ENCODE peak calls at places on chromosomes 16 and 17, in seven cellular contexts. D, K, M, N, L, W and A are unnamed samples.

GRCh38 chr17:47172698-47173565 is 16.2 kb downstream of the CDC27 start:
- DNase-seq in D (no peak), K (no peak), M (no peak), N (no peak), L (peak; percentile 6), W (no peak), A (no peak)

GRCh38 chr16:4116328-4117249 is at the start of gene ADCY9:
- DNase-seq in D (no peak), K (peak; percentile 66), M (peak; percentile 73), N (peak; percentile 73), L (peak; percentile 71), W (peak; percentile 86), A (no peak)

GRCh38 chr17:4579678-4580077 is 4.7 kb upstream of the SMTNL2 start:
- DNase-seq in D (no peak), K (no peak), M (no peak), N (no peak), L (no peak), W (no peak), A (no peak)

GRCh38 chr16:3503513-3503912 is 2.7 kb downstream of the CLUAP1 start:
- DNase-seq in D (no peak), K (no peak), M (no peak), N (no peak), L (no peak), W (no peak), A (no peak)

GRCh38 chr17:38871992-38872605 is 2.2 kb downstream of the LASP1 start:
- DNase-seq in D (no peak), K (no peak), M (peak; percentile 40), N (no peak), L (no peak), W (no peak), A (no peak)

GRCh38 chr17:59547131-59547915 is 18.1 kb upstream of the DHX40 start:
- DNase-seq in D (no peak), K (no peak), M (no peak), N (no peak), L (no peak), W (no peak), A (no peak)

GRCh38 chr17:18257747-18258355 is 687 bp downstream of the FLII start:
- DNase-seq in D (no peak), K (peak; percentile 79), M (peak; percentile 87), N (peak; percentile 61), L (peak; percentile 46), W (peak; percentile 92), A (no peak)

GRCh38 chr16:21626659-21627277 is 25.6 kb downstream of the IGSF6 start:
- DNase-seq in D (no peak), K (peak; percentile 67), M (no peak), N (no peak), L (peak; percentile 77), W (no peak), A (peak; percentile 42)

GRCh38 chr16:48123104-48123788 is 32.5 kb downstream of the ABCC12 start:
- DNase-seq in D (no peak), K (peak; percentile 98), M (no peak), N (no peak), L (peak; percentile 99), W (peak; percentile 94), A (peak; percentile 96)

GRCh38 chr17:32266389-32267269 is 997 bp downstream of the RHBDL3 start:
- DNase-seq in D (no peak), K (no peak), M (no peak), N (no peak), L (no peak), W (no peak), A (no peak)

GRCh38 chr16:88402551-88402950 is 19.8 kb downstream of the ZNF469 start:
- DNase-seq in D (no peak), K (no peak), M (no peak), N (no peak), L (no peak), W (no peak), A (no peak)

GRCh38 chr16:88404769-88405168 is 22.0 kb downstream of the ZNF469 start:
- DNase-seq in D (no peak), K (no peak), M (no peak), N (no peak), L (no peak), W (no peak), A (no peak)

GRCh38 chr16:88401604-88402246 is 19.0 kb downstream of the ZNF469 start:
- DNase-seq in D (no peak), K (no peak), M (no peak), N (no peak), L (no peak), W (no peak), A (no peak)

GRCh38 chr16:88405325-88406060 is 22.7 kb downstream of the ZNF469 start:
- DNase-seq in D (no peak), K (no peak), M (no peak), N (no peak), L (peak; percentile 37), W (no peak), A (no peak)

DNA sequence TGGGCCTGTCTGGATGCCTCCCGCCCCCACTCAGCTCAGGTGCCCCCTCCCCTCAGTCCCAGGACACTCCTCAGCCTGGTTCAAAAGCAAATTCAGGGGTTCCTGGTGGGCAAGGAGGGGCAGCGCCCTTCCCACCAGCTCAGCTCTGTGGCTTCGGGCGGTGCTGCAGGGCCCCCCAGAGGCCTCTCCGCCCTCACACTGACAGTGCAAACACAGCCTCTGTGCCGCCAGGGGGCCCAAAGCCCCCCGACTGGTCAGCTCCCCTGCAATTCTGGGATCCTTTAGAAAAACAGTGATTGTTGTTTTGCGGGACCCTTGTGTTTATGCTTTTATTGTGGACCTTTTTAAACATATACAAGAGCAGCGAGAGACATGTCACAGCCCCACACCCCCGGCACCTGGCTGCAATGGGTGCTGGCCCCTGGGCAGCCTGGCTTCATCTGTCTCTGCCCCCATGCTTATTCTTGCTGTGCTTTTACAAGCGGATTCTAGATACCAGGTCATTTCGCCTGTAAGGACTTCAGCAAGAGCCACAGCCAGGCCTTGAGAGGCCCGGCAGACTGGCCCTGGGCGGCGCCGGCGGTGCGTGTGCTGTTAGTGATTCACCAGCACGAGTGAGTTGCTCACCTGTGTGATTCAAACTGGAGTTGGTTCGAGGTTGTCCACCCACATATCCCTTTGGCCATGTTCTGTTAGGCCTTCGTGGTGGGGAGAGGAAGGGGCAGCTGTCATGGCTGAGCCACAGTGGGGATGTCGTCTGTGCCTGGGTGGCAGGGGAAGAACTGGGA is 21.2 kb downstream of the ZNF469 start:
- DNase-seq in D (no peak), K (peak; percentile 21), M (no peak), N (no peak), L (peak; percentile 22), W (no peak), A (no peak)
- TF ChIP-seq CTCF in D (no peak), K (no peak), M (no peak), N (no peak), L (no peak), W (no peak), A (peak; percentile 14)

GRCh38 chr17:8146381-8147140 is 5.6 kb downstream of the PER1 start:
- DNase-seq in D (no peak), K (no peak), M (no peak), N (peak; percentile 11), L (no peak), W (no peak), A (no peak)

GRCh38 chr17:8143581-8144400 is 8.4 kb downstream of the PER1 start:
- DNase-seq in D (no peak), K (no peak), M (no peak), N (peak; percentile 25), L (no peak), W (no peak), A (no peak)

GRCh38 chr17:8147141-8147804 is 4.9 kb downstream of the PER1 start:
- DNase-seq in D (no peak), K (no peak), M (no peak), N (peak; percentile 23), L (no peak), W (no peak), A (no peak)

GRCh38 chr17:8144401-8145295 is 7.6 kb downstream of the PER1 start:
- DNase-seq in D (no peak), K (no peak), M (no peak), N (peak; percentile 20), L (no peak), W (no peak), A (no peak)

DNA sequence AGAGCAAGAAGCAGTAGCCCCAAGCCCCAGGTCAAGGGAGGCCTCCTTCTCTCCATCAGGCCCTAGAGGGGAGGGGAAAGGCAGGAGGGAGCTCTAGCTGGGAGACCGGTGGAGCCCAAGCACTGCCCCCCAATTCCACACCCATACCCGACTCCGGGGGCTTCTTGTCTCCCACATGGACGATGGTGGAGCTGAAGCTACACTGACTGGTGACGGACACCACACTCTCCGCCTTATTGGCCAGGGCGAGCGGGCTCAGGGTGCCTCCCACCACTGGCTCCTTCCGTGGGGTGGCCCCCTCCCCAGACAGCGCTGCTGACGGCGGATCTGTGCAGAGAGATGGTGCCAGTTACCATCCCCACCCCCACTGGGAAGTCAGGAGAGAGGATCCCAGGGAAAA is 6.4 kb downstream of the PER1 start:
- DNase-seq in D (no peak), K (no peak), M (no peak), N (peak; percentile 25), L (no peak), W (no peak), A (no peak)
- H3K27ac ChIP-seq in D (no peak overlapping the region), K (no peak overlapping the region), M (no peak overlapping the region), N (peak overlapping the region; percentile 69), L (no peak overlapping the region), W (no peak overlapping the region), A (no peak overlapping the region)

DNA sequence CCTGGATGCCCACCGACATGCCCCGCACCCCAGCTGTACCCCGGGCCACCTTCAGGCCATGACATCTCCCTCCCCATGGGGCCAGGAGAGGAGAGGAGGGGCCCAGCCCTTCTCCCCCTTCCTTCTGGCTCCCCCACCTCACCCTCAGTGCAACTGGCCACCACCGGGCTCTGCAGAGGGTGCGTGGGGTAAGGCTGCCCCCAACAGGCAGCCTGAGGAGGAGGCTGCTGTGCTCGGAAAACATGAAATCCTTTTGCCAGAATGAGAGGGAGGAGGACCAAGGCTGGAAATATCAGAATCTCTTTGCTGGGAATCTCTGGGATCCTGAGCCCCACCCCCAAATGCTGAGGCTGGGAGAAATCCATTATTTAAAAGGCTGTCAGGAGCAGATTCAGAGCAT is 68.4 kb downstream of the CCT6B start:
- DNase-seq in D (no peak), K (peak; percentile 9), M (no peak), N (no peak), L (no peak), W (peak; percentile 50), A (no peak)
- TF ChIP-seq CTCF in D (peak; percentile 20), K (peak; percentile 54), M (no peak), N (no peak), L (no peak), W (peak; percentile 46), A (peak; percentile 21)

DNA sequence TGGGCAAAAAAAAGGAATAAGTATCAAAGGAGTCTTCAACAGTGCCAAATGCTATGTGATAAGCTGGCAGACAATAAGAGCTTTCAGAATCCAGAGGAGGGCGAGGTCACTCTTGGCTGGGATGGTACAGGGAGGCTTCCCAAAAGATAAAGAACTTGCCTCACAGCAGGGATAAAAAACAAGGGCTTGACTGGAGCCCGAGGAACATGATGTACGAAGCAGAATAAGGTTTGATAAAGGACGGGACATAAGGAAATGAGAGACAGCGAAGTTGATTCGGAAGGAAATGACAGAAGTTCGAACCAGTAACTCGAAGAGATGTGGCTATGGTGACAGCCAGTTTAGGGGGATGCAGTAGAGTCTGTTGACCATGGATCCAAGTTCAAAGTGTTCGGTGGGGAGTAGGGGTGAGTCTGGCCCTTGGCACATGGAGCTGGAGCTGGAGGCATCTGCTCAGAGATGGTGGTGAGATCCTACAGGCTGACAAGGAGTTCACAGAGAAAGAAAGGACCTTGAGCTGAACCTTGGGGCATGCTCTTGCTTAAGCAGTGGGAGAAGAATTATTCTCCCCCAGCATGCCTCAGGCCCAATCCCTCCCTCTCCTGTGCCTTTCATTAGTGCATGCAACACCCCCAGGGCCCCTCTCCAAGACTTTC is 137.6 kb upstream of the RCVRN start:
- DNase-seq in D (no peak), K (no peak), M (no peak), N (peak; percentile 62), L (no peak), W (no peak), A (no peak)
- H3K27ac ChIP-seq in D (peak overlapping the region; percentile 46), K (no peak overlapping the region), M (no peak overlapping the region), N (no peak overlapping the region), L (no peak overlapping the region), W (no peak overlapping the region), A (no peak overlapping the region)